ENCODE peak calls at places on chromosomes 5 and 9, in six cellular contexts. One of them, this sample, is unnamed.

GRCh38 chr9:85569988-85570387 is 171.8 kb downstream of the AGTPBP1 start:
- DNase-seq in fibroblast of lung: peak; percentile 9
- DNase-seq in cardiac muscle cell: no peak
- DNase-seq in CD4-positive, CD25-positive, alpha-beta regulatory T cell: no peak
- DNase-seq in adrenal gland: no peak
- DNase-seq in left ventricle myocardium inferior: no peak
- DNase-seq in this sample: no peak

GRCh38 chr9:75950983-75951382 is 60.5 kb downstream of the PCSK5 start:
- DNase-seq in fibroblast of lung: no peak
- DNase-seq in cardiac muscle cell: no peak
- DNase-seq in CD4-positive, CD25-positive, alpha-beta regulatory T cell: no peak
- DNase-seq in adrenal gland: no peak
- DNase-seq in left ventricle myocardium inferior: no peak
- DNase-seq in this sample: no peak

GRCh38 chr9:129176786-129177442 is 1.1 kb downstream of the IER5L start:
- DNase-seq in fibroblast of lung: peak; percentile 39
- DNase-seq in cardiac muscle cell: peak; percentile 65
- DNase-seq in CD4-positive, CD25-positive, alpha-beta regulatory T cell: no peak
- DNase-seq in adrenal gland: peak; percentile 53
- DNase-seq in left ventricle myocardium inferior: peak; percentile 42
- DNase-seq in this sample: no peak

GRCh38 chr5:37979559-37979958 is 139.7 kb upstream of the GDNF start:
- DNase-seq in fibroblast of lung: no peak
- DNase-seq in cardiac muscle cell: no peak
- DNase-seq in CD4-positive, CD25-positive, alpha-beta regulatory T cell: no peak
- DNase-seq in adrenal gland: no peak
- DNase-seq in left ventricle myocardium inferior: no peak
- DNase-seq in this sample: no peak

GRCh38 chr9:132486706-132487350 is 76.8 kb downstream of the CFAP77 start:
- DNase-seq in fibroblast of lung: no peak
- DNase-seq in cardiac muscle cell: no peak
- DNase-seq in CD4-positive, CD25-positive, alpha-beta regulatory T cell: no peak
- DNase-seq in adrenal gland: no peak
- DNase-seq in left ventricle myocardium inferior: no peak
- DNase-seq in this sample: peak; percentile 13

GRCh38 chr9:136791466-136792276 is 527 bp downstream of the TMEM141 start:
- DNase-seq in fibroblast of lung: no peak
- DNase-seq in cardiac muscle cell: peak; percentile 61
- DNase-seq in CD4-positive, CD25-positive, alpha-beta regulatory T cell: peak; percentile 60
- DNase-seq in adrenal gland: peak; percentile 53
- DNase-seq in left ventricle myocardium inferior: peak; percentile 40
- DNase-seq in this sample: peak; percentile 50

GRCh38 chr9:22214021-22214420 is 204.9 kb upstream of the CDKN2B start:
- DNase-seq in fibroblast of lung: no peak
- DNase-seq in cardiac muscle cell: no peak
- DNase-seq in CD4-positive, CD25-positive, alpha-beta regulatory T cell: no peak
- DNase-seq in adrenal gland: no peak
- DNase-seq in left ventricle myocardium inferior: no peak
- DNase-seq in this sample: no peak

GRCh38 chr5:16457451-16457850 is 8.1 kb downstream of the ZNF622 start:
- DNase-seq in fibroblast of lung: no peak
- DNase-seq in cardiac muscle cell: peak; percentile 13
- DNase-seq in CD4-positive, CD25-positive, alpha-beta regulatory T cell: no peak
- DNase-seq in adrenal gland: no peak
- DNase-seq in left ventricle myocardium inferior: no peak
- DNase-seq in this sample: no peak

GRCh38 chr9:13939129-13939528 is 374.8 kb downstream of the NFIB start:
- DNase-seq in fibroblast of lung: peak; percentile 90
- DNase-seq in cardiac muscle cell: peak; percentile 37
- DNase-seq in CD4-positive, CD25-positive, alpha-beta regulatory T cell: no peak
- DNase-seq in adrenal gland: peak; percentile 24
- DNase-seq in left ventricle myocardium inferior: no peak
- DNase-seq in this sample: no peak

GRCh38 chr5:5183192-5183699 is 43.1 kb downstream of the ADAMTS16 start:
- DNase-seq in fibroblast of lung: no peak
- DNase-seq in cardiac muscle cell: peak; percentile 6
- DNase-seq in CD4-positive, CD25-positive, alpha-beta regulatory T cell: no peak
- DNase-seq in adrenal gland: no peak
- DNase-seq in left ventricle myocardium inferior: no peak
- DNase-seq in this sample: no peak

GRCh38 chr5:82509726-82510125 is 231.6 kb upstream of the RPS23 start:
- DNase-seq in fibroblast of lung: no peak
- DNase-seq in cardiac muscle cell: no peak
- DNase-seq in CD4-positive, CD25-positive, alpha-beta regulatory T cell: no peak
- DNase-seq in adrenal gland: no peak
- DNase-seq in left ventricle myocardium inferior: no peak
- DNase-seq in this sample: no peak

GRCh38 chr5:104452554-104452953 is 890.0 kb upstream of the NUDT12 start:
- DNase-seq in fibroblast of lung: no peak
- DNase-seq in cardiac muscle cell: no peak
- DNase-seq in CD4-positive, CD25-positive, alpha-beta regulatory T cell: no peak
- DNase-seq in adrenal gland: no peak
- DNase-seq in left ventricle myocardium inferior: no peak
- DNase-seq in this sample: no peak

GRCh38 chr9:108766786-108767185 is 89.0 kb downstream of the ACTL7B start:
- DNase-seq in fibroblast of lung: no peak
- DNase-seq in cardiac muscle cell: no peak
- DNase-seq in CD4-positive, CD25-positive, alpha-beta regulatory T cell: no peak
- DNase-seq in adrenal gland: no peak
- DNase-seq in left ventricle myocardium inferior: no peak
- DNase-seq in this sample: no peak

GRCh38 chr9:120839146-120839545 is 3.6 kb downstream of the PSMD5 start:
- DNase-seq in fibroblast of lung: no peak
- DNase-seq in cardiac muscle cell: no peak
- DNase-seq in CD4-positive, CD25-positive, alpha-beta regulatory T cell: no peak
- DNase-seq in adrenal gland: no peak
- DNase-seq in left ventricle myocardium inferior: no peak
- DNase-seq in this sample: no peak

GRCh38 chr5:41109186-41109585 is 38.0 kb upstream of the MROH2B start:
- DNase-seq in fibroblast of lung: peak; percentile 62
- DNase-seq in cardiac muscle cell: no peak
- DNase-seq in CD4-positive, CD25-positive, alpha-beta regulatory T cell: no peak
- DNase-seq in adrenal gland: no peak
- DNase-seq in left ventricle myocardium inferior: no peak
- DNase-seq in this sample: no peak

GRCh38 chr9:70979971-70980370 is 141.4 kb downstream of the TRPM3 start:
- DNase-seq in fibroblast of lung: no peak
- DNase-seq in cardiac muscle cell: no peak
- DNase-seq in CD4-positive, CD25-positive, alpha-beta regulatory T cell: no peak
- DNase-seq in adrenal gland: no peak
- DNase-seq in left ventricle myocardium inferior: no peak
- DNase-seq in this sample: no peak

GRCh38 chr5:95069948-95070347 is 214.9 kb downstream of the MCTP1 start:
- DNase-seq in fibroblast of lung: no peak
- DNase-seq in cardiac muscle cell: no peak
- DNase-seq in CD4-positive, CD25-positive, alpha-beta regulatory T cell: no peak
- DNase-seq in adrenal gland: peak; percentile 3
- DNase-seq in left ventricle myocardium inferior: no peak
- DNase-seq in this sample: no peak

GRCh38 chr5:31218978-31219377 is 25.5 kb downstream of the CDH6 start:
- DNase-seq in fibroblast of lung: no peak
- DNase-seq in cardiac muscle cell: no peak
- DNase-seq in CD4-positive, CD25-positive, alpha-beta regulatory T cell: no peak
- DNase-seq in adrenal gland: no peak
- DNase-seq in left ventricle myocardium inferior: no peak
- DNase-seq in this sample: no peak

GRCh38 chr5:116075117-116075910 is 9.5 kb upstream of the COMMD10 start:
- DNase-seq in fibroblast of lung: no peak
- DNase-seq in cardiac muscle cell: no peak
- DNase-seq in CD4-positive, CD25-positive, alpha-beta regulatory T cell: no peak
- DNase-seq in adrenal gland: no peak
- DNase-seq in left ventricle myocardium inferior: no peak
- DNase-seq in this sample: peak; percentile 31

GRCh38 chr5:31193591-31194457 is at the start of gene CDH6:
- DNase-seq in fibroblast of lung: peak; percentile 10
- DNase-seq in cardiac muscle cell: peak; percentile 71
- DNase-seq in CD4-positive, CD25-positive, alpha-beta regulatory T cell: no peak
- DNase-seq in adrenal gland: peak; percentile 10
- DNase-seq in left ventricle myocardium inferior: peak; percentile 21
- DNase-seq in this sample: no peak

GRCh38 chr9:107732781-107733529 is 243.4 kb upstream of the KLF4 start:
- DNase-seq in fibroblast of lung: peak; percentile 80
- DNase-seq in cardiac muscle cell: no peak
- DNase-seq in CD4-positive, CD25-positive, alpha-beta regulatory T cell: no peak
- DNase-seq in adrenal gland: peak; percentile 88
- DNase-seq in left ventricle myocardium inferior: no peak
- DNase-seq in this sample: no peak

GRCh38 chr9:136526625-136527066 is 19.2 kb downstream of the NOTCH1 start:
- DNase-seq in fibroblast of lung: no peak
- DNase-seq in cardiac muscle cell: no peak
- DNase-seq in CD4-positive, CD25-positive, alpha-beta regulatory T cell: no peak
- DNase-seq in adrenal gland: no peak
- DNase-seq in left ventricle myocardium inferior: no peak
- DNase-seq in this sample: no peak

GRCh38 chr5:170603578-170604565 is 100.1 kb downstream of the KCNIP1 start:
- DNase-seq in fibroblast of lung: peak; percentile 48
- DNase-seq in cardiac muscle cell: peak; percentile 83
- DNase-seq in CD4-positive, CD25-positive, alpha-beta regulatory T cell: no peak
- DNase-seq in adrenal gland: peak; percentile 72
- DNase-seq in left ventricle myocardium inferior: peak; percentile 34
- DNase-seq in this sample: peak; percentile 19

GRCh38 chr5:16754621-16755020 is 137.8 kb upstream of the RETREG1 start:
- DNase-seq in fibroblast of lung: no peak
- DNase-seq in cardiac muscle cell: no peak
- DNase-seq in CD4-positive, CD25-positive, alpha-beta regulatory T cell: no peak
- DNase-seq in adrenal gland: no peak
- DNase-seq in left ventricle myocardium inferior: no peak
- DNase-seq in this sample: no peak

GRCh38 chr9:117344892-117345660 is 69.8 kb downstream of the ASTN2 start:
- DNase-seq in fibroblast of lung: no peak
- DNase-seq in cardiac muscle cell: no peak
- DNase-seq in CD4-positive, CD25-positive, alpha-beta regulatory T cell: no peak
- DNase-seq in adrenal gland: no peak
- DNase-seq in left ventricle myocardium inferior: no peak
- DNase-seq in this sample: no peak

GRCh38 chr9:33524431-33524947 is 438 bp downstream of the ANKRD18B start:
- DNase-seq in fibroblast of lung: no peak
- DNase-seq in cardiac muscle cell: peak; percentile 8
- DNase-seq in CD4-positive, CD25-positive, alpha-beta regulatory T cell: no peak
- DNase-seq in adrenal gland: no peak
- DNase-seq in left ventricle myocardium inferior: no peak
- DNase-seq in this sample: no peak

GRCh38 chr5:171647043-171647899 is 138.3 kb upstream of the SMIM23 start:
- DNase-seq in fibroblast of lung: peak; percentile 68
- DNase-seq in cardiac muscle cell: peak; percentile 16
- DNase-seq in CD4-positive, CD25-positive, alpha-beta regulatory T cell: no peak
- DNase-seq in adrenal gland: peak; percentile 33
- DNase-seq in left ventricle myocardium inferior: no peak
- DNase-seq in this sample: no peak

GRCh38 chr9:87878930-87879603 is 3.6 kb upstream of the SPATA31E1 start:
- DNase-seq in fibroblast of lung: peak; percentile 85
- DNase-seq in cardiac muscle cell: no peak
- DNase-seq in CD4-positive, CD25-positive, alpha-beta regulatory T cell: no peak
- DNase-seq in adrenal gland: no peak
- DNase-seq in left ventricle myocardium inferior: no peak
- DNase-seq in this sample: no peak

GRCh38 chr5:139513852-139514485 is 31.4 kb upstream of the STING1 start:
- DNase-seq in fibroblast of lung: no peak
- DNase-seq in cardiac muscle cell: no peak
- DNase-seq in CD4-positive, CD25-positive, alpha-beta regulatory T cell: no peak
- DNase-seq in adrenal gland: no peak
- DNase-seq in left ventricle myocardium inferior: no peak
- DNase-seq in this sample: no peak

GRCh38 chr5:16596541-16596940 is 20.3 kb downstream of the RETREG1 start:
- DNase-seq in fibroblast of lung: no peak
- DNase-seq in cardiac muscle cell: no peak
- DNase-seq in CD4-positive, CD25-positive, alpha-beta regulatory T cell: no peak
- DNase-seq in adrenal gland: no peak
- DNase-seq in left ventricle myocardium inferior: no peak
- DNase-seq in this sample: no peak

GRCh38 chr9:79610019-79610760 is 38.4 kb downstream of the TLE4 start:
- DNase-seq in fibroblast of lung: peak; percentile 20
- DNase-seq in cardiac muscle cell: no peak
- DNase-seq in CD4-positive, CD25-positive, alpha-beta regulatory T cell: no peak
- DNase-seq in adrenal gland: no peak
- DNase-seq in left ventricle myocardium inferior: no peak
- DNase-seq in this sample: no peak

GRCh38 chr9:32823101-32823500 is 39.8 kb downstream of the TMEM215 start:
- DNase-seq in fibroblast of lung: no peak
- DNase-seq in cardiac muscle cell: no peak
- DNase-seq in CD4-positive, CD25-positive, alpha-beta regulatory T cell: no peak
- DNase-seq in adrenal gland: no peak
- DNase-seq in left ventricle myocardium inferior: no peak
- DNase-seq in this sample: no peak

GRCh38 chr9:115373710-115374045 is 255.7 kb upstream of the TNC start:
- DNase-seq in fibroblast of lung: no peak
- DNase-seq in cardiac muscle cell: no peak
- DNase-seq in CD4-positive, CD25-positive, alpha-beta regulatory T cell: no peak
- DNase-seq in adrenal gland: no peak
- DNase-seq in left ventricle myocardium inferior: no peak
- DNase-seq in this sample: no peak
- H3K27ac ChIP-seq in fibroblast of lung: peak overlapping the region; percentile 44
- H3K27ac ChIP-seq in cardiac muscle cell: no peak overlapping the region
- H3K27ac ChIP-seq in CD4-positive, CD25-positive, alpha-beta regulatory T cell: no peak overlapping the region
- H3K27ac ChIP-seq in adrenal gland: no peak overlapping the region
- H3K27ac ChIP-seq in left ventricle myocardium inferior: no peak overlapping the region
- H3K27ac ChIP-seq in this sample: no peak overlapping the region

GRCh38 chr5:166532821-166533220 is 1758.6 kb upstream of the WWC1 start:
- DNase-seq in fibroblast of lung: no peak
- DNase-seq in cardiac muscle cell: no peak
- DNase-seq in CD4-positive, CD25-positive, alpha-beta regulatory T cell: no peak
- DNase-seq in adrenal gland: no peak
- DNase-seq in left ventricle myocardium inferior: no peak
- DNase-seq in this sample: no peak

DNA sequence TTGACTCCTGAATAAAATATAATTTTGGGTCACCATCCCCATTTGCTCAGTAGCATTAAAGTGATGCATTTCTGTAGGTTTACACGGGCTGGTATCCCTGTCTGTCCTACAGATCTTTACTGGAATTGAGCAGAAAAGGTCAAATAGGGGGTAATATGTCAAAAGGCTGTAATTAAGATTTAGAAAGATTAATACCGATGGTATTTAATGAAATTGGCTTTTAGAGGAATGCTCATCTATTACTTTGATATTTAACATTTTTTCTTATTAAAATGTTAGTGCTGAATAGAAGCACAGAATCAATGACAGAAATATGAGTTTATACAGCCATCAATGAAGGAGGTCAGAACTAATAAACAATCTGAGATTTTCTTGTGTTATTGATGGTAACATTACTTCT is 1762.2 kb upstream of the WWC1 start:
- DNase-seq in fibroblast of lung: no peak
- DNase-seq in cardiac muscle cell: no peak
- DNase-seq in CD4-positive, CD25-positive, alpha-beta regulatory T cell: no peak
- DNase-seq in adrenal gland: no peak
- DNase-seq in left ventricle myocardium inferior: no peak
- DNase-seq in this sample: no peak
- H3K4me3 ChIP-seq in fibroblast of lung: no peak overlapping the region
- H3K4me3 ChIP-seq in cardiac muscle cell: no peak overlapping the region
- H3K4me3 ChIP-seq in CD4-positive, CD25-positive, alpha-beta regulatory T cell: no peak overlapping the region
- H3K4me3 ChIP-seq in adrenal gland: no peak overlapping the region
- H3K4me3 ChIP-seq in left ventricle myocardium inferior: no peak overlapping the region
- H3K4me3 ChIP-seq in this sample: no peak overlapping the region

GRCh38 chr9:124206391-124206790 is 51.4 kb upstream of the NEK6 start:
- DNase-seq in fibroblast of lung: no peak
- DNase-seq in cardiac muscle cell: no peak
- DNase-seq in CD4-positive, CD25-positive, alpha-beta regulatory T cell: no peak
- DNase-seq in adrenal gland: no peak
- DNase-seq in left ventricle myocardium inferior: no peak
- DNase-seq in this sample: no peak
- H3K27ac ChIP-seq in fibroblast of lung: no peak overlapping the region
- H3K27ac ChIP-seq in cardiac muscle cell: no peak overlapping the region
- H3K27ac ChIP-seq in CD4-positive, CD25-positive, alpha-beta regulatory T cell: no peak overlapping the region
- H3K27ac ChIP-seq in adrenal gland: no peak overlapping the region
- H3K27ac ChIP-seq in left ventricle myocardium inferior: no peak overlapping the region
- H3K27ac ChIP-seq in this sample: no peak overlapping the region

GRCh38 chr9:135179041-135179440 is 91.6 kb downstream of the OLFM1 start:
- DNase-seq in fibroblast of lung: no peak
- DNase-seq in cardiac muscle cell: no peak
- DNase-seq in CD4-positive, CD25-positive, alpha-beta regulatory T cell: no peak
- DNase-seq in adrenal gland: no peak
- DNase-seq in left ventricle myocardium inferior: no peak
- DNase-seq in this sample: no peak
- H3K4me3 ChIP-seq in fibroblast of lung: no peak overlapping the region
- H3K4me3 ChIP-seq in cardiac muscle cell: no peak overlapping the region
- H3K4me3 ChIP-seq in CD4-positive, CD25-positive, alpha-beta regulatory T cell: no peak overlapping the region
- H3K4me3 ChIP-seq in adrenal gland: no peak overlapping the region
- H3K4me3 ChIP-seq in left ventricle myocardium inferior: no peak overlapping the region
- H3K4me3 ChIP-seq in this sample: no peak overlapping the region